ENCODE peak calls at places on chromosomes 16 and 17, in five cellular contexts. K, G, V, T and I are unnamed samples. For H3K4me1, the result is how much of the 10 kb centered on the place peaks cover.

GRCh38 chr16:68756250-68757051 is 19.4 kb downstream of the CDH1 start:
- DNase-seq in K (peak), G (peak), V (no peak), T (peak), I (no peak)

GRCh38 chr17:40953876-40954275 is 12.9 kb downstream of the KRT39 start:
- DNase-seq in K (no peak), G (no peak), V (no peak), T (peak), I (no peak)

GRCh38 chr16:522320-523096 is 5.0 kb upstream of the CAPN15 start:
- DNase-seq in K (no peak), G (no peak), V (no peak), T (no peak), I (no peak)

GRCh38 chr16:77332792-77333191 is 102.0 kb downstream of the ADAMTS18 start:
- DNase-seq in K (no peak), G (no peak), V (no peak), T (no peak), I (no peak)

GRCh38 chr17:35841505-35841904 is 27.2 kb downstream of the HEATR9 start:
- DNase-seq in K (no peak), G (no peak), V (no peak), T (no peak), I (no peak)

GRCh38 chr17:40605301-40605700 is 40.0 kb upstream of the CCR7 start:
- DNase-seq in K (no peak), G (peak), V (no peak), T (no peak), I (no peak)

GRCh38 chr16:8631373-8631772 is 9.9 kb downstream of the METTL22 start:
- DNase-seq in K (no peak), G (no peak), V (no peak), T (no peak), I (no peak)

GRCh38 chr17:28613916-28614315 is at the start of gene RSKR:
- DNase-seq in K (peak), G (no peak), V (no peak), T (no peak), I (no peak)

GRCh38 chr16:80377621-80378020 is 163.2 kb upstream of the DYNLRB2 start:
- DNase-seq in K (no peak), G (no peak), V (no peak), T (no peak), I (no peak)

GRCh38 chr17:45225964-45226530 is 4.4 kb downstream of the FMNL1 start:
- DNase-seq in K (no peak), G (peak), V (no peak), T (no peak), I (peak)

GRCh38 chr16:31110106-31111034 is 2.2 kb downstream of the BCKDK start:
- DNase-seq in K (no peak), G (no peak), V (no peak), T (no peak), I (peak)

GRCh38 chr17:40582328-40582901 is 17.1 kb upstream of the CCR7 start:
- DNase-seq in K (no peak), G (no peak), V (no peak), T (peak), I (peak)

GRCh38 chr17:48522031-48522593 is 8.7 kb downstream of the HOXB1 start:
- DNase-seq in K (no peak), G (no peak), V (no peak), T (no peak), I (peak)

GRCh38 chr17:73182616-73183310 is 10.1 kb upstream of the COG1 start:
- DNase-seq in K (no peak), G (no peak), V (no peak), T (no peak), I (no peak)

GRCh38 chr16:70689035-70689969 is 3.4 kb upstream of the MTSS2 start:
- DNase-seq in K (no peak), G (no peak), V (peak), T (no peak), I (peak)

GRCh38 chr16:70688266-70688742 is 2.5 kb upstream of the MTSS2 start:
- DNase-seq in K (no peak), G (no peak), V (peak), T (no peak), I (peak)

GRCh38 chr16:70692130-70692470 is 6.2 kb upstream of the MTSS2 start:
- DNase-seq in K (no peak), G (no peak), V (no peak), T (no peak), I (no peak)

GRCh38 chr16:70691223-70692129 is 5.6 kb upstream of the MTSS2 start:
- DNase-seq in K (peak), G (no peak), V (peak), T (no peak), I (peak)

GRCh38 chr16:70689970-70690905 is 4.4 kb upstream of the MTSS2 start:
- DNase-seq in K (no peak), G (no peak), V (no peak), T (no peak), I (peak)
- H3K4me1 ChIP-seq in K (under half), G (under half), V (half or more), T (under half), I (half or more)

GRCh38 chr17:64216030-64216384 is 47.1 kb downstream of the TEX2 start:
- DNase-seq in K (no peak), G (no peak), V (no peak), T (no peak), I (no peak)
- H3K4me1 ChIP-seq in K (under half), G (under half), V (under half), T (under half), I (under half)

DNA sequence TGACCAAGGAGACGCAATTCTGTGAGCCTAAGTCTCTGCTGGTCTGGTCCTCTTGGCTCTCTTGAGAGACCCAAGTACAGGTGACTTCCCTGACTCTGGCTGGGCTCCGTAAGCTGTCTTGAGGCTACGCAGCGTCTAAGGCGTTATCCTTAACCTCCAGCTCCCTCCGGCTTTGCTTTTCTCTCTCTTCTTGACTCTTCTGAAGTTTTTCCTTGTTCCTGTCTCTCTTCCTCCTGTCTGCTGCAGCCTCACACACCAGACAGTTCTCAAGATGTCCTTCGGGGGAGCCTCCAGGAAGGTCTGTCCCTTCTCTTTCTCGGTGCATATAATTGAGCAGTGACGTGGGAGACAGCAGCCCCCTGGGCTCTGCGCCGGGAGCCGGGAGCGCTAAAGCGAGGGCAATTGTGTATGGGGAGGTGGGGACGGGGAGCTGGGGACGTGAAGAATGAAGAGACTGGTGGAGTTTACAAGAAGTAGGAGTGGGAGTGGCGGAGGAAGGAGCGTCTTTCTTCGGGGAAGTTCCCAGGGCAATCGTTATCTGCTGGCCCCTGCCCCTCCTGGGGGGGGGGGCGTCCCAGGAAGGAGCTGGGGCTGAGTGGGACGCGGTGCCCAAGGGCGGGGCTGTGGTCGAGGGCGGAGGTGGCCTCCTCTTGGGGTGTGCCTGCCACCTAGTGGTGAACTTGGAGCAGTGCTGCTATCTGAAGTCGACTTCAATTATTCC is 6.9 kb upstream of the PIRT start:
- DNase-seq in K (peak), G (peak), V (peak), T (peak), I (peak)
- H3K4me1 ChIP-seq in K (under half), G (under half), V (under half), T (under half), I (under half)

GRCh38 chr17:68197997-68198930 is 49.6 kb upstream of the AMZ2 start:
- DNase-seq in K (peak), G (no peak), V (no peak), T (no peak), I (no peak)

GRCh38 chr17:68196394-68197090 is 51.3 kb upstream of the AMZ2 start:
- DNase-seq in K (peak), G (no peak), V (peak), T (no peak), I (no peak)

GRCh38 chr17:68197091-68197996 is 50.5 kb upstream of the AMZ2 start:
- DNase-seq in K (peak), G (no peak), V (no peak), T (no peak), I (peak)

GRCh38 chr17:68198931-68199836 is 48.7 kb upstream of the AMZ2 start:
- DNase-seq in K (peak), G (peak), V (peak), T (peak), I (no peak)

GRCh38 chr17:68195667-68196393 is 52.0 kb upstream of the AMZ2 start:
- DNase-seq in K (peak), G (no peak), V (peak), T (no peak), I (no peak)
- H3K4me1 ChIP-seq in K (under half), G (under half), V (under half), T (under half), I (under half)

DNA sequence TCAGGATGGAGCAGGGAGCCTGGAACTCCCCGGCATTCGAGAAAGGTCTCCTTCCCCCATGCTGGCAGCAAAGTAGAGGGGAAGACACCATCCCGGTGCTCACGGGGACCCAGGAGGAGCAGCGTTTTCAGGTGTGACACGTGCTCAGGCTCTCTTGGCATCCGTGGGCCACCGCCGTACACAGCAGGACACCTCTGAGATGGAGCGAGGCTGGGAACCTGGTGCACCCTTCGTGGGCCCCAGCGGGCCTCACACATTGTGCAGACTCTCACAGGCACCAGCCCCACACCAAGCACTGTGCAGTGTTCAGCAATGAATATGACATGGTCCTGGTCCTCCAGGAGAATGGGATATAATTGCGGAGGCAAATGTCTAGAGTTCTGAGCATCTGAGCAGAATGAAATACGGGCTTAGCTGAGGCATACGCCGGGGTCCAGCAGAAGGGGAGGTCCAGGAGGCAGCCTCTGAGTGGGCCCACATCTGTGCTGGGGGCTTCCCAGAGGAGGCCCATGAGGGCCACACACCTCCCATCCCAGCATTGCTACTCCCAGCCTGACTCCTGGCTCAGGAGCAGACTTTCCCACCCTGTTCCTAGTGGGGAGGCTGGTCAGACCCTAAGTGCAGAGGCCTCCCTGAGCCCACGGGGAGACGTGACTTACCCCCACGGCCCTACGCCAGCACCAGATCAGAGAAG is 72.6 kb downstream of the ABR start:
- DNase-seq in K (no peak), G (no peak), V (no peak), T (no peak), I (no peak)
- H3K4me1 ChIP-seq in K (under half), G (under half), V (under half), T (under half), I (under half)

GRCh38 chr17:13593021-13593751 is 8.5 kb downstream of the HS3ST3A1 start:
- DNase-seq in K (no peak), G (no peak), V (no peak), T (no peak), I (no peak)
- H3K4me1 ChIP-seq in K (under half), G (under half), V (under half), T (under half), I (under half)

DNA sequence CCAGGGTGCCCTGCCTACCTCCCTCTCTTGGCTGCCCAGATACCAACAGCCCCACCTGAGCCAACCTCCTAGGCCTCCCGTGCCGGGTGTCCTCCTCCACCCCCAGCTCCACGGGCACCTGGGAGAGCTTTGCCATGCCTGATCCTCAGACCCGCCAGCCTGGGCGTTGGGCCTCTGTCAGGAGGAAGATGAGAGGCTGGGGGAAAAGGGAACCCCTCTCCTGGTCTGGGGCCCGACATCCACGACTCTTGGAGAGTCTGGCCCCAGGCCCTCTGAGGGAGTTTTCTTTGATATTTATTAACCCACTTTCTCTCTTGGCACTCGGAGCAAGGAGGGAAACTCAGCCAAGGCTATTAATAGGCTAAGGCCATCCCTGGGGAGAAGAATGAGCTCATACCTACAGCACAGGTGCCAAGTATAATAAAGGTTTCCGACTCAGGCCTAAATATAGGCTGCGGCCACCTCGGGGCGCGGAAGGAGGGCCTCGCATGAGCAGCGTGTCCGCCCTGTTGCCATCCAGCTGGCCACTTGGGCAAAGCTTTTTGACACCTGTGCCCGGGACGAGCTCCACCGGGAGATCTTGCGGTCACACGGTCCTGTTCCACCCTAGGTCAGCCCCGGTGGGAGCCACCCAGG is 232.2 kb downstream of the ENGASE start:
- DNase-seq in K (no peak), G (no peak), V (no peak), T (no peak), I (peak)
- H3K4me1 ChIP-seq in K (under half), G (under half), V (under half), T (under half), I (under half)

DNA sequence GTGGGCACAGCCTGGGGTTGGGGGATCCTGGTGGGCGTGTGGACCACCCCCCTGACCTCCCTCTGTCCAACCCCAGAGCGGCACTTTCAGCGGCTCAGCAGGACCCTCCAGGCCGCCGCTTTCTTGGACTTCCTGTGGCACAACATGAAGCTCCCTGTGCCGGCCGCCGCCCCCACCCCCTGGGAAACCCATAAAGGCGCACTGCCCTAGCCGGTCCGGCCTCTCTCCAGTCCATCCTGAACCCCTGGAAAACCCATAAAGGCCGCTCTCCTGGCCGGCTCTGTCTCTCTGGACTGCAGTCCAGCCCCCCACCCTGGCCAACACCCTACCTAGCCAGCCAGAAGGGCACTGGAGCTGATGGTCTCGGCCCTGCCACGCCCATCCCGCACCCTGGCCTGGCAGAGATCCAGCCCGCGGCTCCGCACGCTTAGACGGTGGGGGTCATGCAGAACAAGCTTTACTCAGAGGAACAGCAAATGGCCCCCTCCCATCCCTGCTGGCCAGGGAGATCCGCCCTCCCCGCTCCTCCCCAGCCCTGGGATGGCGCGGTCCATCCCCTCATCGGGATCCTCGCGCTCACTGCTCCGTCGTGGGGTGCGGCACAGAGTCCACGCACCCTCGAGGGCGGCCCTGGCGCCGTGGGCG is 2.7 kb downstream of the NOXO1 start:
- DNase-seq in K (no peak), G (no peak), V (no peak), T (no peak), I (no peak)
- H3K4me1 ChIP-seq in K (under half), G (under half), V (under half), T (under half), I (under half)